ENCODE peak calls at places on chromosomes 11 and 22, in eight cellular contexts. B, D, P, V, X, N, S and C are unnamed samples.

GRCh38 chr11:14059491-14059890 is 97.0 kb downstream of the SPON1 start:
- DNase-seq in B (no peak), N (no peak), S (no peak), P (no peak), D (no peak), V (no peak), X (no peak), C (no peak)

GRCh38 chr22:23127788-23128187 is 14.0 kb downstream of the RSPH14 start:
- DNase-seq in B (no peak), P (no peak), X (no peak), D (no peak), S (peak), N (no peak), V (no peak), C (no peak)

GRCh38 chr11:119023741-119024140 is 5.2 kb downstream of the TRAPPC4 start:
- DNase-seq in P (no peak), B (peak), V (no peak), X (no peak), N (no peak), D (no peak), S (no peak), C (no peak)

GRCh38 chr11:119849872-119850271 is 120.9 kb upstream of the NECTIN1 start:
- DNase-seq in N (no peak), X (no peak), D (no peak), S (no peak), P (no peak), B (no peak), V (no peak), C (no peak)

GRCh38 chr22:20750461-20751184 is 23.3 kb upstream of the SERPIND1 start:
- DNase-seq in V (peak), D (peak), S (peak), N (peak), P (no peak), X (peak), B (no peak), C (peak)

GRCh38 chr11:62604460-62605130 is 2.9 kb upstream of the MTA2 start:
- DNase-seq in D (no peak), V (peak), S (no peak), X (no peak), B (no peak), N (no peak), P (no peak), C (no peak)

GRCh38 chr11:1783725-1784529 is 20.2 kb upstream of the CTSD start:
- DNase-seq in V (no peak), D (no peak), B (no peak), S (no peak), N (peak), X (no peak), P (no peak), C (peak)

GRCh38 chr11:97909544-97910394 is 1111.0 kb upstream of the CNTN5 start:
- DNase-seq in D (peak), V (no peak), P (no peak), B (no peak), S (no peak), N (no peak), X (no peak), C (no peak)

GRCh38 chr11:117097567-117098268 is 510 bp downstream of the SIK3 start:
- DNase-seq in V (no peak), B (no peak), N (peak), D (no peak), P (no peak), S (peak), X (peak), C (peak)

GRCh38 chr11:87859583-87859982 is 315.7 kb downstream of the RAB38 start:
- DNase-seq in P (no peak), S (no peak), X (no peak), B (no peak), V (no peak), N (no peak), D (no peak), C (no peak)

GRCh38 chr22:44210721-44211120 is 30.0 kb downstream of the PARVG start:
- DNase-seq in P (no peak), S (no peak), B (no peak), V (no peak), D (peak), X (no peak), N (peak), C (no peak)

GRCh38 chr11:105781807-105782206 is 171.9 kb downstream of the GRIA4 start:
- DNase-seq in N (no peak), D (no peak), P (no peak), B (no peak), V (no peak), S (no peak), X (no peak), C (no peak)

GRCh38 chr11:29328961-29329441 is 687.8 kb downstream of the KCNA4 start:
- DNase-seq in X (no peak), B (no peak), N (no peak), S (no peak), V (peak), D (peak), P (no peak), C (no peak)

GRCh38 chr11:78810489-78811090 is 235.9 kb upstream of the NARS2 start:
- DNase-seq in D (no peak), N (no peak), X (no peak), B (no peak), V (no peak), P (no peak), S (no peak), C (no peak)

GRCh38 chr11:75174781-75175370 is 24.0 kb downstream of the SLCO2B1 start:
- DNase-seq in X (no peak), S (no peak), V (no peak), B (no peak), P (no peak), D (peak), N (no peak), C (no peak)

GRCh38 chr11:111361874-111362273 is 17.2 kb downstream of the POU2AF1 start:
- DNase-seq in X (peak), P (no peak), D (no peak), N (no peak), B (no peak), V (no peak), S (peak), C (peak)

GRCh38 chr22:22915670-22916035 is 28.0 kb downstream of the IGLL5 start:
- DNase-seq in V (no peak), D (no peak), N (no peak), B (no peak), P (no peak), X (no peak), S (no peak), C (no peak)

GRCh38 chr11:118911880-118912741 is 13.6 kb downstream of the BCL9L start:
- DNase-seq in P (no peak), V (peak), X (peak), S (peak), D (peak), N (peak), B (peak), C (peak)

GRCh38 chr11:65658174-65659021 is 4.3 kb downstream of the RELA start:
- DNase-seq in N (peak), P (no peak), D (no peak), S (no peak), B (peak), V (no peak), X (no peak), C (no peak)
- TF ChIP-seq POLR2A in N (no peak), P (no peak), D (no peak), S (no peak), B (no peak), V (no peak), X (no peak), C (no peak)

GRCh38 chr11:107860688-107861087 is 2.1 kb upstream of the SLC35F2 start:
- DNase-seq in B (no peak), D (no peak), P (no peak), S (no peak), N (no peak), V (no peak), X (no peak), C (no peak)
- TF ChIP-seq CTCF in B (no peak), D (no peak), P (no peak), S (no peak), N (no peak), V (no peak), X (no peak), C (no peak)

GRCh38 chr11:19970944-19971343 is 189.3 kb downstream of the DBX1 start:
- DNase-seq in X (no peak), D (no peak), S (no peak), B (no peak), P (no peak), N (no peak), V (no peak), C (no peak)

GRCh38 chr11:19966927-19967326 is 193.3 kb downstream of the DBX1 start:
- DNase-seq in B (no peak), S (no peak), P (no peak), D (no peak), V (no peak), N (no peak), X (no peak), C (no peak)

GRCh38 chr11:19966435-19966834 is 193.8 kb downstream of the DBX1 start:
- DNase-seq in V (no peak), P (no peak), D (no peak), S (no peak), B (no peak), N (peak), X (no peak), C (no peak)

GRCh38 chr11:19968860-19969259 is 191.4 kb downstream of the DBX1 start:
- DNase-seq in X (no peak), V (no peak), S (no peak), D (no peak), N (no peak), B (no peak), P (no peak), C (no peak)

DNA sequence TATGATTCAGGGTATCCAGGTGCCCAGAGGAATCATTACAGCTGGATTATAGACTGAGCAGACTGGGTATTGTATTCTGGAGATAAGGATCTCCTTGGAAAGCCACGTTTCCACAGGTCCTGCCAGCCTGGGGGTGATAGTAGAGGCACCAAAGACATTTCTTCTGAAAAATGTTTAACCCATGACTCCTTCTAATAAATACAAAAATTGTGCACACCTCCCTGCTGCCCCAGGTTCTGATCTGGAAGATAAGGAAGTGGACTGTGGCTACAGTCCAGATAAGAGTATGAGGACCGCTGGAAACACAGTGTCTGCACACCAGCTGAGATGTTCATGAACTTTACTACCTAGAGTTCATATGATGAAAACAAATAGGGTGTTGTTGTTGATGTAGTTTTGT is 192.5 kb downstream of the DBX1 start:
- DNase-seq in S (no peak), N (no peak), V (no peak), D (no peak), X (no peak), P (no peak), B (no peak), C (no peak)
- TF ChIP-seq POLR2A in S (no peak), N (no peak), V (no peak), D (no peak), X (no peak), P (no peak), B (no peak), C (no peak)

GRCh38 chr11:18739684-18740083 is 13.7 kb upstream of the IGSF22 start:
- DNase-seq in X (no peak), S (no peak), D (no peak), N (no peak), P (no peak), B (no peak), V (no peak), C (no peak)
- TF ChIP-seq CTCF in X (no peak), S (no peak), D (no peak), N (no peak), P (no peak), B (no peak), V (no peak), C (no peak)

GRCh38 chr11:66262191-66262590 is 6.2 kb upstream of the RAB1B start:
- DNase-seq in N (no peak), B (no peak), V (no peak), P (no peak), D (no peak), X (no peak), S (no peak), C (no peak)

GRCh38 chr11:66262696-66263095 is 5.7 kb upstream of the RAB1B start:
- DNase-seq in B (peak), P (no peak), N (no peak), S (no peak), V (no peak), X (no peak), D (no peak), C (no peak)

GRCh38 chr11:66264383-66264782 is 4.1 kb upstream of the RAB1B start:
- DNase-seq in V (no peak), X (no peak), P (no peak), D (no peak), N (no peak), B (peak), S (no peak), C (no peak)

GRCh38 chr11:66263785-66264184 is 4.7 kb upstream of the RAB1B start:
- DNase-seq in V (no peak), D (no peak), N (no peak), X (no peak), S (no peak), P (no peak), B (peak), C (no peak)

GRCh38 chr11:66263231-66263630 is 5.2 kb upstream of the RAB1B start:
- DNase-seq in S (no peak), N (no peak), D (no peak), V (no peak), P (no peak), B (peak), X (no peak), C (no peak)
- TF ChIP-seq POLR2A in S (no peak), N (no peak), D (no peak), V (no peak), P (no peak), B (no peak), X (no peak), C (no peak)

GRCh38 chr11:100010393-100010792 is 676.7 kb upstream of the ARHGAP42 start:
- DNase-seq in B (no peak), N (no peak), V (no peak), S (no peak), P (no peak), X (no peak), D (no peak), C (no peak)
- TF ChIP-seq CTCF in B (no peak), N (no peak), V (no peak), S (no peak), P (no peak), X (no peak), D (no peak), C (no peak)

GRCh38 chr22:36326178-36327161 is 61.3 kb downstream of the MYH9 start:
- DNase-seq in S (no peak), X (no peak), P (no peak), N (no peak), V (no peak), D (no peak), B (no peak), C (no peak)
- TF ChIP-seq POLR2A in S (no peak), X (no peak), P (no peak), N (no peak), V (no peak), D (no peak), B (no peak), C (no peak)

DNA sequence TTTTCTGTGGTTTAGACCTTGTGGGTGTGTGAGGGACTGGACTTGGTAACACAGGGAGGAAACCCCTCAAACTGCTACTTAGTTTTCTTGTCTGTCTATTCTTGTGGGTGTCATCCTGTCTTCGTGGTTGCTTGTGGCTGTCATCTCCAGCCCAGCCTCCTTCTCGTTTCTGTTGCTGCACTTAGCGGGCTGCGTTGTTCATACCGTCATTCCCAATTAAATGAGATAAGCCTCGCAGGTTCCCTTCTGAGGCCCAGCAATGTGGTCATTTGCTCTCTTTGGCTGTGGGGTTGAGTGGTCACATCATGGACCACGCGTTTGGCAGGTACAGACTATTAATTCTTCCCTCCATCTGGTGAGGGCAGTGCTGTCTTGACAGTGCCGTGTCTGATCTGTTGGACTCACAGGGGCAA is 18.8 kb downstream of the PANX1 start:
- DNase-seq in X (no peak), V (no peak), D (no peak), B (no peak), P (no peak), N (no peak), S (no peak), C (no peak)
- TF ChIP-seq CTCF in X (no peak), V (no peak), D (no peak), B (no peak), P (no peak), N (no peak), S (no peak), C (no peak)